ENCODE peak calls at places on chromosome 11, in five cellular contexts. Y, S, J, V and X are unnamed samples.

GRCh38 chr11:115501504-115501894 is 2.7 kb downstream of the CADM1 start:
- DNase-seq in V (no peak), J (no peak), S (no peak), Y (no peak), X (no peak)

GRCh38 chr11:64074239-64074638 is 38.5 kb downstream of the FLRT1 start:
- DNase-seq in Y (peak; percentile 25), S (no peak), J (no peak), V (no peak), X (no peak)

GRCh38 chr11:61711493-61711892 is 31.3 kb downstream of the DAGLA start:
- DNase-seq in Y (no peak), J (no peak), S (peak; percentile 91), V (no peak), X (no peak)

GRCh38 chr11:100753144-100753543 is 66.1 kb downstream of the ARHGAP42 start:
- DNase-seq in S (no peak), J (no peak), Y (no peak), V (no peak), X (no peak)

GRCh38 chr11:17421781-17422180 is 33.3 kb upstream of the KCNJ11 start:
- DNase-seq in V (no peak), J (no peak), Y (no peak), S (peak; percentile 59), X (no peak)

GRCh38 chr11:70594031-70594430 is 195.7 kb downstream of the CTTN start:
- DNase-seq in J (no peak), Y (no peak), S (no peak), V (no peak), X (no peak)

GRCh38 chr11:20194470-20194869 is 34.2 kb upstream of the DBX1 start:
- DNase-seq in S (no peak), V (no peak), Y (no peak), J (no peak), X (no peak)

GRCh38 chr11:132718711-132719641 is 813.3 kb downstream of the OPCML start:
- DNase-seq in V (peak; percentile 4), Y (no peak), S (peak; percentile 72), J (peak; percentile 40), X (no peak)

GRCh38 chr11:108037211-108037610 is 28.5 kb downstream of the CUL5 start:
- DNase-seq in S (no peak), V (no peak), J (no peak), Y (no peak), X (no peak)

GRCh38 chr11:121091492-121092179 is 9.4 kb upstream of the TECTA start:
- DNase-seq in Y (no peak), J (no peak), S (no peak), V (no peak), X (no peak)

GRCh38 chr11:35260342-35260985 is 121.5 kb downstream of the CD44 start:
- DNase-seq in S (no peak), V (peak; percentile 49), J (no peak), Y (peak; percentile 68), X (peak; percentile 72)

GRCh38 chr11:115364892-115365291 is 139.3 kb downstream of the CADM1 start:
- DNase-seq in J (no peak), V (no peak), Y (no peak), S (no peak), X (no peak)

GRCh38 chr11:102010776-102011500 is 36.3 kb upstream of the CFAP300 start:
- DNase-seq in V (peak; percentile 73), Y (peak; percentile 83), S (no peak), J (no peak), X (peak; percentile 59)

GRCh38 chr11:107834995-107835394 is 23.6 kb downstream of the SLC35F2 start:
- DNase-seq in J (no peak), V (no peak), Y (no peak), S (no peak), X (no peak)